ENCODE peak calls at places on chromosomes 12 and 14, in seven cellular contexts. One of them, this sample, is unnamed.
A peak's percentile ranks its signal among the peaks of the same experiment; 100 is the strongest.

GRCh38 chr14:55754871-55755270 is 174.9 kb downstream of the KTN1 start:
- DNase-seq in pons: no peak
- DNase-seq in Ammon's horn: no peak
- DNase-seq in D721Med: no peak
- DNase-seq in mammary epithelial cell: no peak
- DNase-seq in NCI-H2029 treated with DMSO at 0.1 percent for 48 hours: no peak
- DNase-seq in HFFc6: no peak
- DNase-seq in this sample: no peak

GRCh38 chr12:120115692-120116442 is 686 bp downstream of the RAB35 start:
- DNase-seq in pons: no peak
- DNase-seq in Ammon's horn: no peak
- DNase-seq in D721Med: no peak
- DNase-seq in mammary epithelial cell: peak; percentile 23
- DNase-seq in NCI-H2029 treated with DMSO at 0.1 percent for 48 hours: no peak
- DNase-seq in HFFc6: peak; percentile 28
- DNase-seq in this sample: no peak

GRCh38 chr12:104094284-104094683 is 30.0 kb downstream of the HCFC2 start:
- DNase-seq in pons: no peak
- DNase-seq in Ammon's horn: no peak
- DNase-seq in D721Med: no peak
- DNase-seq in mammary epithelial cell: no peak
- DNase-seq in NCI-H2029 treated with DMSO at 0.1 percent for 48 hours: no peak
- DNase-seq in HFFc6: no peak
- DNase-seq in this sample: no peak

GRCh38 chr12:27657296-27657695 is 39.0 kb upstream of the REP15 start:
- DNase-seq in pons: no peak
- DNase-seq in Ammon's horn: no peak
- DNase-seq in D721Med: no peak
- DNase-seq in mammary epithelial cell: no peak
- DNase-seq in NCI-H2029 treated with DMSO at 0.1 percent for 48 hours: no peak
- DNase-seq in HFFc6: no peak
- DNase-seq in this sample: no peak

GRCh38 chr12:22684526-22685118 is 59.7 kb downstream of the ETNK1 start:
- DNase-seq in pons: peak; percentile 82
- DNase-seq in Ammon's horn: peak; percentile 48
- DNase-seq in D721Med: no peak
- DNase-seq in mammary epithelial cell: peak; percentile 14
- DNase-seq in NCI-H2029 treated with DMSO at 0.1 percent for 48 hours: no peak
- DNase-seq in HFFc6: peak; percentile 50
- DNase-seq in this sample: peak; percentile 59

GRCh38 chr14:51581017-51581881 is 70.5 kb upstream of the FRMD6 start:
- DNase-seq in pons: no peak
- DNase-seq in Ammon's horn: no peak
- DNase-seq in D721Med: no peak
- DNase-seq in mammary epithelial cell: peak; percentile 61
- DNase-seq in NCI-H2029 treated with DMSO at 0.1 percent for 48 hours: no peak
- DNase-seq in HFFc6: peak; percentile 87
- DNase-seq in this sample: no peak

GRCh38 chr14:67650694-67651093 is 23.7 kb downstream of the VTI1B start:
- DNase-seq in pons: no peak
- DNase-seq in Ammon's horn: no peak
- DNase-seq in D721Med: no peak
- DNase-seq in mammary epithelial cell: peak; percentile 85
- DNase-seq in NCI-H2029 treated with DMSO at 0.1 percent for 48 hours: no peak
- DNase-seq in HFFc6: peak; percentile 77
- DNase-seq in this sample: no peak

GRCh38 chr12:76135456-76135855 is 51.0 kb upstream of the NAP1L1 start:
- DNase-seq in pons: no peak
- DNase-seq in Ammon's horn: no peak
- DNase-seq in D721Med: no peak
- DNase-seq in mammary epithelial cell: no peak
- DNase-seq in NCI-H2029 treated with DMSO at 0.1 percent for 48 hours: no peak
- DNase-seq in HFFc6: no peak
- DNase-seq in this sample: no peak

GRCh38 chr14:94056579-94057308 is 24.3 kb downstream of the DDX24 start:
- DNase-seq in pons: peak; percentile 40
- DNase-seq in Ammon's horn: peak; percentile 9
- DNase-seq in D721Med: no peak
- DNase-seq in mammary epithelial cell: no peak
- DNase-seq in NCI-H2029 treated with DMSO at 0.1 percent for 48 hours: no peak
- DNase-seq in HFFc6: no peak
- DNase-seq in this sample: no peak

GRCh38 chr14:24353551-24354529 is 14.0 kb upstream of the RIPK3 start:
- DNase-seq in pons: no peak
- DNase-seq in Ammon's horn: no peak
- DNase-seq in D721Med: no peak
- DNase-seq in mammary epithelial cell: peak; percentile 79
- DNase-seq in NCI-H2029 treated with DMSO at 0.1 percent for 48 hours: no peak
- DNase-seq in HFFc6: peak; percentile 56
- DNase-seq in this sample: no peak

GRCh38 chr12:41184864-41185263 is 3.3 kb upstream of the PDZRN4 start:
- DNase-seq in pons: no peak
- DNase-seq in Ammon's horn: no peak
- DNase-seq in D721Med: no peak
- DNase-seq in mammary epithelial cell: no peak
- DNase-seq in NCI-H2029 treated with DMSO at 0.1 percent for 48 hours: no peak
- DNase-seq in HFFc6: no peak
- DNase-seq in this sample: no peak

GRCh38 chr12:103880299-103881142 is 39.5 kb upstream of the NT5DC3 start:
- DNase-seq in pons: no peak
- DNase-seq in Ammon's horn: no peak
- DNase-seq in D721Med: no peak
- DNase-seq in mammary epithelial cell: peak; percentile 74
- DNase-seq in NCI-H2029 treated with DMSO at 0.1 percent for 48 hours: no peak
- DNase-seq in HFFc6: no peak
- DNase-seq in this sample: no peak

GRCh38 chr12:130711751-130712150 is 4.3 kb downstream of the RIMBP2 start:
- DNase-seq in pons: no peak
- DNase-seq in Ammon's horn: no peak
- DNase-seq in D721Med: no peak
- DNase-seq in mammary epithelial cell: no peak
- DNase-seq in NCI-H2029 treated with DMSO at 0.1 percent for 48 hours: no peak
- DNase-seq in HFFc6: no peak
- DNase-seq in this sample: no peak

GRCh38 chr12:1851126-1851791 is 30.9 kb downstream of the LRTM2 start:
- DNase-seq in pons: no peak
- DNase-seq in Ammon's horn: no peak
- DNase-seq in D721Med: no peak
- DNase-seq in mammary epithelial cell: peak; percentile 75
- DNase-seq in NCI-H2029 treated with DMSO at 0.1 percent for 48 hours: no peak
- DNase-seq in HFFc6: peak; percentile 61
- DNase-seq in this sample: no peak

GRCh38 chr12:111785651-111786050 is 18.9 kb downstream of the ALDH2 start:
- DNase-seq in pons: no peak
- DNase-seq in Ammon's horn: no peak
- DNase-seq in D721Med: no peak
- DNase-seq in mammary epithelial cell: peak; percentile 72
- DNase-seq in NCI-H2029 treated with DMSO at 0.1 percent for 48 hours: no peak
- DNase-seq in HFFc6: no peak
- DNase-seq in this sample: no peak

GRCh38 chr12:91896725-91897515 is 248.7 kb downstream of the BTG1 start:
- DNase-seq in pons: no peak
- DNase-seq in Ammon's horn: no peak
- DNase-seq in D721Med: no peak
- DNase-seq in mammary epithelial cell: no peak
- DNase-seq in NCI-H2029 treated with DMSO at 0.1 percent for 48 hours: no peak
- DNase-seq in HFFc6: no peak
- DNase-seq in this sample: no peak

GRCh38 chr14:104806625-104807465 is 5.9 kb downstream of the ZBTB42 start:
- DNase-seq in pons: no peak
- DNase-seq in Ammon's horn: no peak
- DNase-seq in D721Med: no peak
- DNase-seq in mammary epithelial cell: no peak
- DNase-seq in NCI-H2029 treated with DMSO at 0.1 percent for 48 hours: no peak
- DNase-seq in HFFc6: no peak
- DNase-seq in this sample: no peak

GRCh38 chr12:111826982-111827381 is 15.0 kb upstream of the MAPKAPK5 start:
- DNase-seq in pons: peak; percentile 25
- DNase-seq in Ammon's horn: no peak
- DNase-seq in D721Med: no peak
- DNase-seq in mammary epithelial cell: no peak
- DNase-seq in NCI-H2029 treated with DMSO at 0.1 percent for 48 hours: no peak
- DNase-seq in HFFc6: no peak
- DNase-seq in this sample: no peak

GRCh38 chr12:77377116-77377515 is 311.7 kb upstream of the E2F7 start:
- DNase-seq in pons: no peak
- DNase-seq in Ammon's horn: no peak
- DNase-seq in D721Med: no peak
- DNase-seq in mammary epithelial cell: peak; percentile 19
- DNase-seq in NCI-H2029 treated with DMSO at 0.1 percent for 48 hours: no peak
- DNase-seq in HFFc6: no peak
- DNase-seq in this sample: no peak

GRCh38 chr12:76264617-76265016 is 83.6 kb downstream of the BBS10 start:
- DNase-seq in pons: no peak
- DNase-seq in Ammon's horn: no peak
- DNase-seq in D721Med: no peak
- DNase-seq in mammary epithelial cell: peak; percentile 45
- DNase-seq in NCI-H2029 treated with DMSO at 0.1 percent for 48 hours: no peak
- DNase-seq in HFFc6: no peak
- DNase-seq in this sample: no peak

GRCh38 chr14:55054098-55054497 is 2.7 kb downstream of the MAPK1IP1L start:
- DNase-seq in pons: no peak
- DNase-seq in Ammon's horn: no peak
- DNase-seq in D721Med: no peak
- DNase-seq in mammary epithelial cell: no peak
- DNase-seq in NCI-H2029 treated with DMSO at 0.1 percent for 48 hours: no peak
- DNase-seq in HFFc6: no peak
- DNase-seq in this sample: no peak

GRCh38 chr12:30823140-30823669 is 68.5 kb upstream of the CAPRIN2 start:
- DNase-seq in pons: peak; percentile 4
- DNase-seq in Ammon's horn: peak; percentile 7
- DNase-seq in D721Med: no peak
- DNase-seq in mammary epithelial cell: no peak
- DNase-seq in NCI-H2029 treated with DMSO at 0.1 percent for 48 hours: no peak
- DNase-seq in HFFc6: no peak
- DNase-seq in this sample: no peak

GRCh38 chr14:74488788-74489397 is 4.2 kb downstream of the NPC2 start:
- DNase-seq in pons: no peak
- DNase-seq in Ammon's horn: no peak
- DNase-seq in D721Med: no peak
- DNase-seq in mammary epithelial cell: peak; percentile 54
- DNase-seq in NCI-H2029 treated with DMSO at 0.1 percent for 48 hours: no peak
- DNase-seq in HFFc6: peak; percentile 53
- DNase-seq in this sample: no peak

GRCh38 chr12:52980773-52981423 is 25.4 kb upstream of the EIF4B start:
- DNase-seq in pons: peak; percentile 97
- DNase-seq in Ammon's horn: peak; percentile 94
- DNase-seq in D721Med: peak; percentile 73
- DNase-seq in mammary epithelial cell: peak; percentile 80
- DNase-seq in NCI-H2029 treated with DMSO at 0.1 percent for 48 hours: peak; percentile 96
- DNase-seq in HFFc6: peak; percentile 89
- DNase-seq in this sample: peak; percentile 74

This sample was measured in hippocampal formation.